ENCODE peak calls at places on chromosome X, in ten cellular contexts. K, O, H, G, Y, E, J, I, Q and N are unnamed samples.

GRCh38 chrX:102684772-102685520 is 27.3 kb upstream of the GPRASP2 start:
- DNase-seq in O (no peak), J (no peak), E (no peak), Q (no peak), K (no peak), Y (no peak), I (no peak), G (no peak), H (no peak), N (no peak)

GRCh38 chrX:85109235-85109634 is 105.6 kb downstream of the APOOL start:
- DNase-seq in K (peak), Y (no peak), H (no peak), G (no peak), O (no peak), J (no peak), E (no peak), Q (no peak), I (no peak), N (no peak)

GRCh38 chrX:114924423-114924822 is 93.0 kb downstream of the IL13RA2 start:
- DNase-seq in K (no peak), G (no peak), Y (no peak), J (no peak), E (no peak), Q (no peak), O (no peak), I (no peak), H (no peak), N (no peak)

GRCh38 chrX:78024349-78025108 is 55.1 kb upstream of the PGAM4 start:
- DNase-seq in E (no peak), Q (peak), K (peak), H (no peak), G (no peak), J (peak), O (peak), I (no peak), Y (no peak), N (peak)

GRCh38 chrX:69238960-69239231 is 73.6 kb upstream of the PJA1 start:
- DNase-seq in H (no peak), I (no peak), G (no peak), Y (no peak), J (no peak), E (no peak), Q (no peak), K (no peak), O (no peak), N (no peak)

GRCh38 chrX:68433155-68433980 is at the start of gene OPHN1:
- DNase-seq in E (peak), Q (peak), G (peak), O (no peak), J (peak), I (peak), H (peak), Y (peak), K (peak), N (peak)

GRCh38 chrX:107699611-107700010 is 71.3 kb downstream of the PRPS1 start:
- DNase-seq in K (no peak), E (no peak), G (no peak), O (no peak), H (no peak), Q (no peak), I (no peak), Y (no peak), J (no peak), N (no peak)

GRCh38 chrX:123340691-123341090 is 156.6 kb downstream of the GRIA3 start:
- DNase-seq in I (no peak), H (no peak), Y (no peak), E (no peak), K (no peak), O (no peak), Q (no peak), G (no peak), J (no peak), N (no peak)

GRCh38 chrX:24838624-24839023 is 144.9 kb downstream of the POLA1 start:
- DNase-seq in O (peak), E (no peak), K (peak), H (no peak), Y (peak), G (no peak), Q (no peak), J (no peak), I (no peak), N (no peak)

GRCh38 chrX:150767475-150768131 is 74.4 kb downstream of the MTMR1 start:
- DNase-seq in K (peak), O (no peak), I (peak), J (no peak), Q (no peak), Y (peak), E (no peak), H (peak), G (no peak), N (no peak)

GRCh38 chrX:53357799-53358530 is 64.5 kb downstream of the SMC1A start:
- DNase-seq in Y (peak), O (no peak), K (no peak), H (no peak), J (no peak), I (no peak), Q (no peak), E (peak), G (peak), N (no peak)

GRCh38 chrX:75603833-75604232 is 81.0 kb upstream of the ZDHHC15 start:
- DNase-seq in K (peak), H (no peak), Y (peak), E (no peak), I (no peak), Q (no peak), O (peak), J (no peak), G (no peak), N (no peak)

GRCh38 chrX:70174754-70175153 is 2.5 kb upstream of the DGAT2L6 start:
- DNase-seq in K (peak), Y (no peak), O (no peak), H (no peak), E (no peak), J (no peak), G (no peak), I (no peak), Q (no peak), N (no peak)

GRCh38 chrX:77431227-77431626 is 16.0 kb upstream of the FGF16 start:
- DNase-seq in E (no peak), I (no peak), O (no peak), G (no peak), Q (no peak), K (peak), J (no peak), H (no peak), Y (no peak), N (no peak)

GRCh38 chrX:110444996-110445395 is 86.3 kb downstream of the RTL9 start:
- DNase-seq in Q (no peak), G (no peak), I (no peak), J (no peak), Y (no peak), E (no peak), K (no peak), O (no peak), H (no peak), N (no peak)

GRCh38 chrX:49197543-49198087 is 2.4 kb downstream of the SYP start:
- DNase-seq in G (no peak), I (no peak), Y (no peak), Q (no peak), J (no peak), K (no peak), H (no peak), E (no peak), O (no peak), N (no peak)

GRCh38 chrX:54808109-54808604 is 612 bp downstream of the MAGED2 start:
- DNase-seq in J (no peak), K (peak), E (peak), I (peak), H (peak), O (peak), Q (peak), G (peak), Y (no peak), N (peak)

GRCh38 chrX:149910178-149910695 is 19.1 kb upstream of the HSFX4 start:
- DNase-seq in Q (no peak), K (no peak), O (no peak), E (no peak), H (no peak), G (no peak), Y (no peak), J (no peak), I (no peak), N (no peak)

GRCh38 chrX:151754042-151754419 is 19.5 kb downstream of the CNGA2 start:
- DNase-seq in E (no peak), O (no peak), H (no peak), Y (peak), J (no peak), Q (no peak), G (no peak), I (no peak), K (peak), N (no peak)

GRCh38 chrX:12390301-12390700 is 252.0 kb downstream of the FRMPD4 start:
- DNase-seq in O (no peak), I (no peak), G (no peak), E (no peak), H (no peak), K (no peak), J (no peak), Y (no peak), Q (no peak), N (no peak)

GRCh38 chrX:72142931-72143709 is 11.4 kb upstream of the RTL5 start:
- DNase-seq in H (no peak), O (no peak), G (no peak), K (no peak), Y (no peak), Q (no peak), J (no peak), E (no peak), I (no peak), N (no peak)

GRCh38 chrX:140701480-140701879 is 8.1 kb upstream of the LINC00632 start:
- DNase-seq in H (no peak), K (no peak), I (no peak), G (no peak), O (no peak), E (no peak), Q (no peak), Y (peak), J (no peak), N (no peak)

GRCh38 chrX:11099465-11099864 is 11.7 kb upstream of the HCCS start:
- DNase-seq in J (no peak), G (no peak), I (no peak), K (no peak), H (no peak), Q (no peak), O (no peak), E (no peak), Y (no peak), N (no peak)

GRCh38 chrX:148133099-148133725 is 152.1 kb downstream of the FMR1NB start:
- DNase-seq in Y (no peak), Q (no peak), O (no peak), G (no peak), J (no peak), E (no peak), K (peak), I (no peak), H (no peak), N (no peak)

GRCh38 chrX:122441451-122441850 is 742.6 kb upstream of the GRIA3 start:
- DNase-seq in K (no peak), G (no peak), I (no peak), E (no peak), Y (no peak), J (no peak), O (no peak), H (peak), Q (no peak), N (no peak)

GRCh38 chrX:124726881-124727280 is 380.5 kb downstream of the SH2D1A start:
- DNase-seq in G (no peak), K (no peak), I (no peak), Y (no peak), E (no peak), O (no peak), Q (no peak), H (no peak), J (no peak), N (no peak)

GRCh38 chrX:15579778-15580747 is 20.7 kb downstream of the ACE2 start:
- DNase-seq in K (no peak), I (no peak), G (no peak), H (no peak), Y (peak), E (no peak), O (no peak), Q (peak), J (no peak), N (no peak)

GRCh38 chrX:34631826-34632225 is 25.3 kb downstream of the TMEM47 start:
- DNase-seq in J (no peak), I (no peak), G (no peak), K (no peak), Q (no peak), E (no peak), O (no peak), H (no peak), Y (no peak), N (no peak)

GRCh38 chrX:107566603-107567262 is 61.6 kb upstream of the PRPS1 start:
- DNase-seq in K (no peak), O (no peak), Q (no peak), E (no peak), J (no peak), G (no peak), I (no peak), H (no peak), Y (peak), N (no peak)

GRCh38 chrX:3771756-3772155 is 58.3 kb upstream of the PRKX start:
- DNase-seq in E (no peak), G (no peak), O (no peak), H (no peak), J (no peak), K (no peak), Q (no peak), I (no peak), Y (no peak), N (no peak)

GRCh38 chrX:19947612-19948011 is 43.2 kb downstream of the BCLAF3 start:
- DNase-seq in E (no peak), I (no peak), J (no peak), Y (no peak), G (no peak), Q (no peak), H (no peak), K (no peak), O (no peak), N (no peak)

GRCh38 chrX:45628041-45628440 is 427.4 kb upstream of the DIPK2B start:
- DNase-seq in J (no peak), Y (no peak), I (no peak), E (no peak), K (no peak), O (no peak), Q (no peak), H (no peak), G (no peak), N (no peak)